ENCODE peak calls at places on chromosomes 3 and 15, in eight cellular contexts. M is HuH-7; Q is stimulated activated CD8-positive, alpha-beta memory T cell treated with anti-CD3 and anti-CD28 coated beads, Interleukin-7, amount 100 ng/mL, for 48 hours; S is NCI-H460; D is HTR-8/SVneo; Y is AG08396; I is pancreas; K is nephron progenitor cell. A is an unnamed sample.
A peak's percentile ranks its signal among the peaks of the same experiment; 100 is the strongest.

GRCh38 chr15:31970007-31970406 is 60.3 kb upstream of the CHRNA7 start:
- DNase-seq in Q (no peak), M (no peak), D (no peak), S (no peak), Y (no peak), I (no peak), K (no peak), A (no peak)

GRCh38 chr3:65583203-65583602 is 455.5 kb downstream of the MAGI1 start:
- DNase-seq in S (no peak), D (no peak), Y (no peak), I (no peak), K (no peak), Q (no peak), M (no peak), A (no peak)

GRCh38 chr3:62028236-62028635 is 345.1 kb downstream of the FEZF2 start:
- DNase-seq in Q (no peak), K (no peak), S (no peak), Y (no peak), I (no peak), M (no peak), D (no peak), A (no peak)

GRCh38 chr3:49158108-49158709 is 7.9 kb downstream of the CCDC71 start:
- DNase-seq in Y (no peak), M (peak; percentile 64), K (peak; percentile 48), D (no peak), Q (peak; percentile 44), I (no peak), S (peak; percentile 37), A (peak; percentile 49)

GRCh38 chr3:52892625-52893311 is 4.6 kb downstream of the STIMATE start:
- DNase-seq in Q (no peak), S (no peak), M (no peak), D (no peak), I (no peak), K (no peak), Y (no peak), A (no peak)

GRCh38 chr3:128864351-128864811 is 15.0 kb upstream of the ACAD9 start:
- DNase-seq in Y (no peak), S (no peak), Q (no peak), I (no peak), M (no peak), D (no peak), K (no peak), A (no peak)

GRCh38 chr3:136249593-136250225 is 431 bp upstream of the PCCB start:
- DNase-seq in K (no peak), D (no peak), I (no peak), S (no peak), M (no peak), Q (no peak), Y (no peak), A (no peak)

GRCh38 chr3:186519021-186519658 is 25.0 kb downstream of the CRYGS start:
- DNase-seq in Q (peak; percentile 59), I (no peak), K (no peak), D (no peak), M (no peak), Y (no peak), S (no peak), A (no peak)

GRCh38 chr3:127823590-127823857 is 1.2 kb upstream of the MGLL start:
- DNase-seq in Y (no peak), D (no peak), I (no peak), Q (no peak), M (no peak), K (no peak), S (no peak), A (no peak)

GRCh38 chr3:182485306-182485705 is 308.0 kb upstream of the ATP11B start:
- DNase-seq in D (no peak), K (no peak), Y (no peak), I (no peak), M (no peak), Q (no peak), S (no peak), A (no peak)

GRCh38 chr3:126544596-126545281 is 14.0 kb downstream of the C3orf22 start:
- DNase-seq in I (peak; percentile 42), M (no peak), K (no peak), S (no peak), Y (no peak), Q (no peak), D (no peak), A (no peak)

GRCh38 chr15:64895285-64896065 is 16.2 kb upstream of the ANKDD1A start:
- DNase-seq in S (no peak), M (no peak), I (no peak), K (no peak), D (no peak), Q (no peak), Y (peak; percentile 50), A (no peak)

GRCh38 chr15:73593278-73594074 is 39.7 kb downstream of the NPTN start:
- DNase-seq in Q (no peak), M (no peak), D (no peak), S (no peak), K (no peak), Y (no peak), I (no peak), A (peak; percentile 64)

GRCh38 chr3:183178833-183179549 is 16.5 kb upstream of the LAMP3 start:
- DNase-seq in I (peak; percentile 79), D (no peak), K (peak; percentile 77), S (no peak), M (peak; percentile 43), Q (peak; percentile 37), Y (peak; percentile 55), A (peak; percentile 60)

GRCh38 chr3:57756528-57757401 is 656 bp downstream of the SLMAP start:
- DNase-seq in K (peak; percentile 65), S (no peak), D (peak; percentile 35), M (no peak), Q (peak; percentile 16), I (peak; percentile 73), Y (peak; percentile 75), A (peak; percentile 63)

GRCh38 chr15:30882861-30883433 is 20.8 kb upstream of the FAN1 start:
- DNase-seq in I (no peak), S (no peak), Q (no peak), Y (no peak), D (no peak), K (no peak), M (no peak), A (no peak)

GRCh38 chr15:100373942-100374341 is 32.2 kb upstream of the ADAMTS17 start:
- DNase-seq in K (no peak), Y (no peak), Q (no peak), M (no peak), I (no peak), S (no peak), D (no peak), A (no peak)

GRCh38 chr3:123453675-123454074 is 4.8 kb upstream of the ADCY5 start:
- DNase-seq in S (no peak), D (no peak), Y (no peak), K (no peak), Q (no peak), I (no peak), M (no peak), A (no peak)

GRCh38 chr3:186042036-186042435 is 66.9 kb downstream of the ETV5 start:
- DNase-seq in D (no peak), S (no peak), K (no peak), M (no peak), Q (no peak), Y (no peak), I (no peak), A (no peak)

GRCh38 chr15:81387629-81388430 is 13.8 kb upstream of the TMC3 start:
- DNase-seq in Y (no peak), S (no peak), I (no peak), Q (no peak), D (no peak), K (no peak), M (no peak), A (no peak)

GRCh38 chr3:62332771-62333381 is 40.5 kb downstream of the FEZF2 start:
- DNase-seq in I (no peak), Q (no peak), Y (no peak), M (no peak), K (peak; percentile 5), D (no peak), S (peak; percentile 8), A (peak; percentile 48)

GRCh38 chr3:52046186-52046913 is 10.0 kb downstream of the DUSP7 start:
- DNase-seq in I (no peak), Y (peak; percentile 95), D (peak; percentile 93), Q (no peak), S (peak; percentile 93), K (no peak), M (no peak), A (peak; percentile 53)

GRCh38 chr15:86915811-86916331 is 836.2 kb downstream of the AGBL1 start:
- DNase-seq in S (peak; percentile 24), Q (no peak), K (peak; percentile 29), D (peak; percentile 14), M (peak; percentile 55), Y (peak; percentile 7), I (no peak), A (peak; percentile 76)

GRCh38 chr3:64530434-64531049 is 157.3 kb downstream of the ADAMTS9 start:
- DNase-seq in Y (peak; percentile 78), Q (peak; percentile 2), K (peak; percentile 74), M (no peak), S (peak; percentile 28), I (peak; percentile 58), D (peak; percentile 37), A (peak; percentile 79)

GRCh38 chr15:80231371-80231770 is 20.6 kb downstream of the CTXND1 start:
- DNase-seq in I (no peak), Q (no peak), M (no peak), D (no peak), K (no peak), Y (no peak), S (no peak), A (no peak)

GRCh38 chr15:69034352-69034751 is 19.9 kb downstream of the NOX5 start:
- DNase-seq in S (no peak), I (no peak), K (no peak), Y (peak; percentile 86), D (peak; percentile 60), M (no peak), Q (no peak), A (no peak)

GRCh38 chr3:170637321-170637720 is 51.4 kb upstream of the SLC7A14 start:
- DNase-seq in D (no peak), I (no peak), M (no peak), Q (no peak), Y (no peak), K (no peak), S (no peak), A (no peak)

GRCh38 chr3:105608623-105609022 is 241.9 kb downstream of the ALCAM start:
- DNase-seq in K (no peak), Y (no peak), D (no peak), I (no peak), Q (no peak), M (no peak), S (no peak), A (peak; percentile 22)

GRCh38 chr3:186931487-186932280 is 1.4 kb downstream of the ST6GAL1 start:
- DNase-seq in M (peak; percentile 72), Y (no peak), S (no peak), K (peak; percentile 43), I (peak; percentile 66), Q (peak; percentile 70), D (no peak), A (peak; percentile 79)

GRCh38 chr15:44194397-44195150 is 497 bp downstream of the FRMD5 start:
- DNase-seq in K (no peak), Y (peak; percentile 38), Q (no peak), M (no peak), S (no peak), I (peak; percentile 73), D (peak; percentile 30), A (peak; percentile 73)

A was measured in hepatocyte.